ENCODE peak calls at places on chromosome 13, in four cellular contexts. Y is BE2C, J is ecto neural progenitor cell, S is cerebellar nuclear complex. P is an unnamed sample.

GRCh38 chr13:40672310-40673060 is 6.0 kb upstream of the FOXO1 start:
- DNase-seq in Y (peak), J (no peak), S (no peak), P (no peak)

GRCh38 chr13:95660981-95661581 is 15.9 kb upstream of the DNAJC3 start:
- DNase-seq in Y (peak), J (no peak), S (no peak), P (no peak)

GRCh38 chr13:44879452-44880058 is 109.7 kb downstream of the NUFIP1 start:
- DNase-seq in Y (no peak), J (no peak), S (no peak), P (no peak)

GRCh38 chr13:24264976-24265375 is 44.4 kb upstream of the C1QTNF9 start:
- DNase-seq in Y (no peak), J (no peak), S (no peak), P (no peak)

GRCh38 chr13:73715114-73715909 is 418.9 kb downstream of the KLF12 start:
- DNase-seq in Y (no peak), J (no peak), S (no peak), P (no peak)

GRCh38 chr13:89061821-89062220 is 1390.7 kb downstream of the SLITRK5 start:
- DNase-seq in Y (no peak), J (no peak), S (no peak), P (peak)

GRCh38 chr13:24254151-24254810 is 55.1 kb upstream of the C1QTNF9 start:
- DNase-seq in Y (no peak), J (no peak), S (no peak), P (no peak)

GRCh38 chr13:34371645-34372044 is 553.7 kb downstream of the RFC3 start:
- DNase-seq in Y (no peak), J (no peak), S (no peak), P (no peak)

GRCh38 chr13:50319603-50320296 is 304.5 kb downstream of the KCNRG start:
- DNase-seq in Y (no peak), J (no peak), S (no peak), P (no peak)

GRCh38 chr13:39417643-39418042 is 185.3 kb downstream of the LHFPL6 start:
- DNase-seq in Y (no peak), J (peak), S (no peak), P (peak)

GRCh38 chr13:38582133-38582532 is 104.7 kb upstream of the FREM2 start:
- DNase-seq in Y (peak), J (no peak), S (no peak), P (no peak)

GRCh38 chr13:78022164-78022877 is 103.7 kb upstream of the EDNRB start:
- DNase-seq in Y (no peak), J (no peak), S (no peak), P (peak)

GRCh38 chr13:87274209-87274819 is 396.9 kb upstream of the SLITRK5 start:
- DNase-seq in Y (peak), J (peak), S (no peak), P (peak)

GRCh38 chr13:38707433-38707832 is 20.6 kb downstream of the FREM2 start:
- DNase-seq in Y (no peak), J (no peak), S (no peak), P (no peak)

GRCh38 chr13:46687810-46688209 is 109.2 kb downstream of the ESD start:
- DNase-seq in Y (no peak), J (no peak), S (no peak), P (peak)

GRCh38 chr13:32938907-32939306 is 77.3 kb upstream of the KL start:
- DNase-seq in Y (peak), J (no peak), S (no peak), P (peak)

GRCh38 chr13:50130686-50131051 is 115.4 kb downstream of the KCNRG start:
- DNase-seq in Y (peak), J (peak), S (no peak), P (no peak)

GRCh38 chr13:84570831-84571230 is 688.6 kb upstream of the SLITRK1 start:
- DNase-seq in Y (no peak), J (no peak), S (no peak), P (no peak)

GRCh38 chr13:99227909-99228688 is 27.4 kb downstream of the UBAC2 start:
- DNase-seq in Y (no peak), J (no peak), S (no peak), P (no peak)

GRCh38 chr13:30737511-30738342 is 2.4 kb downstream of the ALOX5AP start:
- DNase-seq in Y (no peak), J (no peak), S (no peak), P (no peak)

GRCh38 chr13:90690458-90691063 is 656.9 kb upstream of the MIR17HG start:
- DNase-seq in Y (no peak), J (no peak), S (no peak), P (no peak)

GRCh38 chr13:30338331-30338851 is 31.0 kb upstream of the KATNAL1 start:
- DNase-seq in Y (no peak), J (no peak), S (no peak), P (peak)

GRCh38 chr13:40651866-40652587 is 14.4 kb downstream of the FOXO1 start:
- DNase-seq in Y (no peak), J (no peak), S (no peak), P (no peak)

GRCh38 chr13:79904581-79904980 is 423.6 kb downstream of the NDFIP2 start:
- DNase-seq in Y (no peak), J (no peak), S (no peak), P (no peak)

GRCh38 chr13:109779074-109779473 is 7.3 kb downstream of the IRS2 start:
- DNase-seq in Y (no peak), J (no peak), S (no peak), P (no peak)

GRCh38 chr13:100399455-100399854 is 189.1 kb downstream of the GGACT start:
- DNase-seq in Y (no peak), J (no peak), S (no peak), P (no peak)

GRCh38 chr13:98445340-98446233 is 131.3 kb downstream of the STK24 start:
- DNase-seq in Y (peak), J (peak), S (no peak), P (peak)

GRCh38 chr13:102907886-102908515 is 62.2 kb downstream of the ERCC5 start:
- DNase-seq in Y (no peak), J (no peak), S (no peak), P (no peak)